ENCODE peak calls at places on chromosome 1, in ten cellular contexts. L is cardiac muscle cell; K is neural progenitor cell; T is uterus; R is A549; Y is heart left ventricle; G is fibroblast of lung; A is CD4-positive, alpha-beta T cell; C is WTC11; O is mammary epithelial cell. D is an unnamed sample.

GRCh38 chr1:53681647-53682368 is 57.2 kb downstream of the GLIS1 start:
- DNase-seq in L (peak), K (peak), T (peak), R (peak), Y (no peak), G (peak), A (peak), C (peak), O (peak), D (peak)

GRCh38 chr1:116586741-116587143 is 15.9 kb upstream of the CD58 start:
- DNase-seq in L (no peak), K (peak), T (no peak), R (no peak), Y (no peak), G (no peak), A (no peak), C (no peak), O (no peak), D (no peak)

GRCh38 chr1:227945891-227946623 is 1.7 kb downstream of the WNT9A start:
- DNase-seq in L (peak), K (no peak), T (peak), R (peak), Y (peak), G (peak), A (no peak), C (no peak), O (peak), D (no peak)

GRCh38 chr1:55143686-55144085 is 71.5 kb downstream of the USP24 start:
- DNase-seq in L (no peak), K (peak), T (no peak), R (peak), Y (no peak), G (no peak), A (no peak), C (peak), O (peak), D (no peak)

GRCh38 chr1:41906977-41907376 is 11.7 kb downstream of the HIVEP3 start:
- DNase-seq in L (no peak), K (no peak), T (no peak), R (no peak), Y (no peak), G (no peak), A (no peak), C (no peak), O (no peak), D (no peak)

GRCh38 chr1:89114662-89115061 is 11.3 kb downstream of the GBP2 start:
- DNase-seq in L (no peak), K (no peak), T (no peak), R (no peak), Y (no peak), G (no peak), A (no peak), C (no peak), O (no peak), D (no peak)

GRCh38 chr1:3273447-3273846 is 181.0 kb upstream of the ARHGEF16 start:
- DNase-seq in L (no peak), K (no peak), T (no peak), R (no peak), Y (no peak), G (no peak), A (no peak), C (no peak), O (no peak), D (no peak)

GRCh38 chr1:180533571-180533987 is 25.2 kb upstream of the OVAAL start:
- DNase-seq in L (peak), K (peak), T (peak), R (peak), Y (peak), G (peak), A (peak), C (peak), O (peak), D (peak)

GRCh38 chr1:185213086-185213485 is 56.1 kb downstream of the SWT1 start:
- DNase-seq in L (peak), K (no peak), T (no peak), R (no peak), Y (no peak), G (peak), A (no peak), C (no peak), O (peak), D (no peak)

GRCh38 chr1:41504126-41505035 is 19.9 kb upstream of the EDN2 start:
- DNase-seq in L (peak), K (no peak), T (no peak), R (peak), Y (no peak), G (peak), A (no peak), C (no peak), O (peak), D (no peak)

GRCh38 chr1:56967900-56968832 is 2.4 kb upstream of the C8B start:
- DNase-seq in L (peak), K (peak), T (no peak), R (peak), Y (no peak), G (no peak), A (no peak), C (peak), O (no peak), D (peak)

GRCh38 chr1:12305377-12305776 is 75.5 kb downstream of the VPS13D start:
- DNase-seq in L (peak), K (no peak), T (peak), R (no peak), Y (no peak), G (no peak), A (no peak), C (no peak), O (no peak), D (no peak)

GRCh38 chr1:153260980-153261792 is 1.7 kb downstream of the LORICRIN start:
- DNase-seq in L (peak), K (no peak), T (peak), R (no peak), Y (peak), G (peak), A (peak), C (peak), O (no peak), D (peak)

GRCh38 chr1:64019818-64020217 is 183.6 kb upstream of the UBE2U start:
- DNase-seq in L (peak), K (peak), T (no peak), R (peak), Y (no peak), G (peak), A (no peak), C (no peak), O (peak), D (no peak)

GRCh38 chr1:221816899-221817298 is 75.0 kb upstream of the DUSP10 start:
- DNase-seq in L (peak), K (no peak), T (no peak), R (peak), Y (no peak), G (peak), A (no peak), C (no peak), O (peak), D (no peak)

GRCh38 chr1:3695326-3696217 is 43.3 kb downstream of the TP73 start:
- DNase-seq in L (peak), K (peak), T (no peak), R (peak), Y (peak), G (peak), A (peak), C (peak), O (no peak), D (peak)

GRCh38 chr1:27031235-27032118 is 18.8 kb upstream of the TENT5B start:
- DNase-seq in L (peak), K (peak), T (peak), R (no peak), Y (peak), G (peak), A (no peak), C (peak), O (peak), D (peak)

GRCh38 chr1:216183007-216183406 is 240.2 kb downstream of the USH2A start:
- DNase-seq in L (no peak), K (peak), T (no peak), R (no peak), Y (no peak), G (peak), A (no peak), C (peak), O (no peak), D (no peak)

GRCh38 chr1:45673956-45674355 is 12.4 kb downstream of the GPBP1L1 start:
- DNase-seq in L (no peak), K (no peak), T (no peak), R (no peak), Y (no peak), G (peak), A (no peak), C (no peak), O (no peak), D (no peak)

GRCh38 chr1:145871994-145872411 is 13.1 kb upstream of the PIAS3 start:
- DNase-seq in L (peak), K (peak), T (peak), R (no peak), Y (peak), G (peak), A (peak), C (peak), O (peak), D (peak)

GRCh38 chr1:77627965-77628570 is 54.4 kb downstream of the ZZZ3 start:
- DNase-seq in L (no peak), K (no peak), T (no peak), R (no peak), Y (no peak), G (no peak), A (no peak), C (no peak), O (no peak), D (no peak)

GRCh38 chr1:37034301-37035013 is at the start of gene GRIK3:
- DNase-seq in L (no peak), K (peak), T (no peak), R (no peak), Y (no peak), G (no peak), A (no peak), C (peak), O (no peak), D (peak)

GRCh38 chr1:157955860-157956259 is 37.6 kb upstream of the KIRREL1 start:
- DNase-seq in L (no peak), K (no peak), T (no peak), R (no peak), Y (no peak), G (no peak), A (no peak), C (no peak), O (no peak), D (no peak)

GRCh38 chr1:228011721-228012311 is 5.0 kb downstream of the WNT3A start:
- DNase-seq in L (no peak), K (no peak), T (peak), R (no peak), Y (no peak), G (no peak), A (no peak), C (no peak), O (peak), D (no peak)

GRCh38 chr1:218476385-218476784 is 131.2 kb downstream of the TGFB2 start:
- DNase-seq in L (peak), K (no peak), T (no peak), R (peak), Y (no peak), G (peak), A (no peak), C (no peak), O (peak), D (no peak)

GRCh38 chr1:225891229-225891972 is 2.5 kb upstream of the LEFTY1 start:
- DNase-seq in L (no peak), K (no peak), T (no peak), R (peak), Y (no peak), G (no peak), A (no peak), C (no peak), O (peak), D (no peak)

GRCh38 chr1:4126731-4127594 is 226.9 kb upstream of the C1orf174 start:
- DNase-seq in L (no peak), K (no peak), T (no peak), R (no peak), Y (no peak), G (no peak), A (no peak), C (no peak), O (no peak), D (no peak)

GRCh38 chr1:43664369-43664768 is 14.4 kb downstream of the KDM4A start:
- DNase-seq in L (no peak), K (no peak), T (no peak), R (no peak), Y (no peak), G (no peak), A (no peak), C (no peak), O (no peak), D (no peak)

GRCh38 chr1:230807029-230807428 is 59.8 kb downstream of the CAPN9 start:
- DNase-seq in L (no peak), K (no peak), T (no peak), R (no peak), Y (peak), G (no peak), A (no peak), C (no peak), O (no peak), D (no peak)

GRCh38 chr1:68542586-68542985 is 45.7 kb upstream of the DEPDC1 start:
- DNase-seq in L (peak), K (no peak), T (no peak), R (no peak), Y (no peak), G (peak), A (no peak), C (no peak), O (peak), D (no peak)

GRCh38 chr1:161379071-161379470 is 11.4 kb upstream of the CFAP126 start:
- DNase-seq in L (peak), K (peak), T (no peak), R (no peak), Y (peak), G (no peak), A (no peak), C (no peak), O (peak), D (peak)

GRCh38 chr1:161378014-161378413 is 10.3 kb upstream of the CFAP126 start:
- DNase-seq in L (no peak), K (no peak), T (no peak), R (no peak), Y (no peak), G (no peak), A (no peak), C (no peak), O (no peak), D (no peak)

GRCh38 chr1:161373442-161373841 is 5.8 kb upstream of the CFAP126 start:
- DNase-seq in L (no peak), K (no peak), T (no peak), R (no peak), Y (no peak), G (no peak), A (no peak), C (no peak), O (no peak), D (no peak)

GRCh38 chr1:161374373-161374772 is 6.7 kb upstream of the CFAP126 start:
- DNase-seq in L (peak), K (no peak), T (no peak), R (peak), Y (no peak), G (no peak), A (no peak), C (no peak), O (no peak), D (no peak)
- TF ChIP-seq CTCF in L (peak), K (peak), T (no peak), R (peak), Y (no peak), G (no peak), A (no peak), C (no peak), O (no peak), D (no peak)

GRCh38 chr1:168135116-168135981 is 1.4 kb downstream of the GPR161 start:
- DNase-seq in L (no peak), K (no peak), T (no peak), R (no peak), Y (no peak), G (peak), A (no peak), C (no peak), O (peak), D (peak)

GRCh38 chr1:168138134-168138533 is 1.4 kb upstream of the GPR161 start:
- DNase-seq in L (no peak), K (no peak), T (no peak), R (no peak), Y (no peak), G (peak), A (no peak), C (no peak), O (peak), D (no peak)

GRCh38 chr1:168137515-168137821 is 738 bp upstream of the GPR161 start:
- DNase-seq in L (no peak), K (no peak), T (no peak), R (no peak), Y (no peak), G (no peak), A (no peak), C (no peak), O (no peak), D (no peak)

GRCh38 chr1:168135982-168136708 is 585 bp downstream of the GPR161 start:
- DNase-seq in L (peak), K (peak), T (peak), R (peak), Y (no peak), G (peak), A (no peak), C (peak), O (peak), D (peak)

DNA sequence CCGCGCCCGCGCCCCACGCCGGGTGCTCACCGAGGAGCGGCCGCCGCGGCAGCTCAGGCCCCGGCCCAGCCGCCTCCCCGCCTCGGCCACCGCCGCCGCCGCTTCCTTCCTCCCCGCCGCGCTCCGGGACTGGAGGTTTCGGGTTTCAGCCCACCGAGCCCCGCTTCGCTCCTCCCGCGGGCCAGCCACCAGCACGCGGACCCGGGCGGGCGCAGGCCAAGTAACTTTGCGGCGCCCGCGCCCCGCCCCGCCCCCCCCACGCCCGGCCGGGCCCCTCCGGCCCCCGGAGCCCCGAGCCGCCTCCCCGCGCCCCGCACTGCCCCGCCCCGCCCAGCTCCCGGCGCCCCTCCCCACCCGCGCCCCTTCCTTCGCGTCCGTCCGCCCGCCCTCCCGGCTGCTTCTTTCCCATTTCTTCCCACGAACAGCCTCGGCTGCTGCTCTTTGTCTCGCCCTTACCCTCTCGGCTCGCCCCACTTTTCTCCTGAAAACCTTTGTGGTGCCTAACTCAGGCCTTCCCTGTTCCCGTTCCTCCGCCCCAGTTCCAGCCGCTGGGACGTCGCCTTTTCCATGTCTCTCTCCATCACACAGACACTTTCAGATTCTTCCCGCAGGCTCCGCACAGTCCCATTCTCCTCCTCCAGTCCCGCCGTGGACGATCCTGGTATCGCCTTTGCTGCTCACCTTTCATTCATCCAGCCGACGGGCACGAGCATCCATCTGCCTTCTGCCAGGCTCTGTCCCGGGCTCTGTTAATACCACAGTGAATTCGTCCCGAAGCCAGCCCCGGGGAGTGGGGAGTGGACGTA is at the start of gene GPR161:
- DNase-seq in L (peak), K (peak), T (peak), R (peak), Y (peak), G (peak), A (no peak), C (peak), O (peak), D (peak)
- TF ChIP-seq CTCF in L (no peak), K (no peak), T (no peak), R (no peak), Y (no peak), G (no peak), A (no peak), C (no peak), O (no peak), D (no peak)

GRCh38 chr1:34296059-34296458 is 119.4 kb downstream of the C1orf94 start:
- DNase-seq in L (no peak), K (no peak), T (no peak), R (no peak), Y (peak), G (no peak), A (no peak), C (no peak), O (no peak), D (no peak)

GRCh38 chr1:34286547-34286946 is 109.8 kb downstream of the C1orf94 start:
- DNase-seq in L (no peak), K (peak), T (no peak), R (no peak), Y (no peak), G (no peak), A (no peak), C (no peak), O (no peak), D (no peak)

DNA sequence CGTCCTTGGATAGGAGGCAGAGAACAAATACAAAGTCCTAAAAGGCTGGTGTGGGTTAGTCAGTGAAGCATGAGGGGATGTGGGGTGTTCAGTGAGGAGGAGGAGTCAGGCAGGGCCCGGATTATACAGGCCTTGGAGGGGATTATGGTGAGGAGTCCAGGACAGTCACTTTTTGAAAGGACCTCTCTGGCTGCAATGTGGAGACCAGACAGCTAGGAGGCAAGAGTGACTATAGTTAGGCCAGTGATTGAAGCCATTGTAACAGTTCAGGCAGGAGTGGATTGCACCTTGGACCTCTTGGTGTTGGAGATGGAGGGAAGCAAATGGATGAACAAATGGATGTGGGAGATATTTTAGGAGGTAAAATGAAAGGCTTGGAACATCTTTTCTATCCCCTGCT is 115.8 kb downstream of the C1orf94 start:
- DNase-seq in L (no peak), K (peak), T (no peak), R (no peak), Y (no peak), G (no peak), A (no peak), C (no peak), O (no peak), D (no peak)
- TF ChIP-seq CTCF in L (no peak), K (peak), T (no peak), R (no peak), Y (no peak), G (no peak), A (no peak), C (no peak), O (no peak), D (no peak)

GRCh38 chr1:19643602-19644419 is at the start of gene NBL1:
- DNase-seq in L (peak), K (peak), T (peak), R (peak), Y (peak), G (peak), A (peak), C (no peak), O (peak), D (peak)

GRCh38 chr1:19644761-19645543 is 841 bp downstream of the NBL1 start:
- DNase-seq in L (no peak), K (peak), T (no peak), R (no peak), Y (no peak), G (no peak), A (peak), C (peak), O (no peak), D (peak)

GRCh38 chr1:19640363-19641316 is 3.5 kb upstream of the NBL1 start:
- DNase-seq in L (peak), K (peak), T (no peak), R (peak), Y (no peak), G (peak), A (no peak), C (peak), O (peak), D (peak)

GRCh38 chr1:19644422-19644760 is 280 bp downstream of the NBL1 start:
- DNase-seq in L (no peak), K (peak), T (no peak), R (no peak), Y (no peak), G (no peak), A (no peak), C (no peak), O (no peak), D (no peak)

GRCh38 chr1:19643113-19643512 is 998 bp upstream of the NBL1 start:
- DNase-seq in L (no peak), K (no peak), T (no peak), R (peak), Y (no peak), G (peak), A (no peak), C (no peak), O (peak), D (no peak)
- TF ChIP-seq CTCF in L (no peak), K (no peak), T (no peak), R (peak), Y (no peak), G (no peak), A (no peak), C (no peak), O (peak), D (no peak)

GRCh38 chr1:73839922-73840321 is 358.1 kb downstream of the LRRIQ3 start:
- DNase-seq in L (peak), K (peak), T (no peak), R (peak), Y (no peak), G (peak), A (no peak), C (peak), O (peak), D (peak)
- TF ChIP-seq CTCF in L (peak), K (peak), T (no peak), R (no peak), Y (peak), G (no peak), A (no peak), C (peak), O (peak), D (peak)

GRCh38 chr1:211829343-211830054 is 1.1 kb downstream of the LPGAT1 start:
- DNase-seq in L (peak), K (peak), T (peak), R (peak), Y (no peak), G (peak), A (no peak), C (peak), O (peak), D (peak)
- TF ChIP-seq CTCF in L (peak), K (peak), T (no peak), R (no peak), Y (no peak), G (no peak), A (no peak), C (no peak), O (no peak), D (peak)

D was measured in nephron progenitor cell.